ENCODE peak calls at places on chromosome 1, in four cellular contexts. One of them, this sample, is unnamed.

GRCh38 chr1:74463301-74463988 is 49.0 kb downstream of the LRRC53 start:
- DNase-seq in NCI-H82: no peak
- DNase-seq in kidney glomerular epithelial cell: no peak
- DNase-seq in stimulated activated CD4-positive, alpha-beta T cell treated with anti-CD3 and anti-CD28 coated beads, Interleukin-2, amount 100 ng/mL, for 24 hours: no peak
- DNase-seq in this sample: no peak

GRCh38 chr1:99502400-99502799 is 143.5 kb upstream of the PALMD start:
- DNase-seq in NCI-H82: no peak
- DNase-seq in kidney glomerular epithelial cell: no peak
- DNase-seq in stimulated activated CD4-positive, alpha-beta T cell treated with anti-CD3 and anti-CD28 coated beads, Interleukin-2, amount 100 ng/mL, for 24 hours: no peak
- DNase-seq in this sample: no peak

GRCh38 chr1:7401814-7402547 is 369.1 kb upstream of the VAMP3 start:
- DNase-seq in NCI-H82: peak
- DNase-seq in kidney glomerular epithelial cell: peak
- DNase-seq in stimulated activated CD4-positive, alpha-beta T cell treated with anti-CD3 and anti-CD28 coated beads, Interleukin-2, amount 100 ng/mL, for 24 hours: no peak
- DNase-seq in this sample: no peak

GRCh38 chr1:40257313-40257687 is 736 bp upstream of the ZMPSTE24 start:
- DNase-seq in NCI-H82: no peak
- DNase-seq in kidney glomerular epithelial cell: peak
- DNase-seq in stimulated activated CD4-positive, alpha-beta T cell treated with anti-CD3 and anti-CD28 coated beads, Interleukin-2, amount 100 ng/mL, for 24 hours: no peak
- DNase-seq in this sample: no peak

GRCh38 chr1:231781887-231782286 is 155.3 kb downstream of the DISC1 start:
- DNase-seq in NCI-H82: no peak
- DNase-seq in kidney glomerular epithelial cell: no peak
- DNase-seq in stimulated activated CD4-positive, alpha-beta T cell treated with anti-CD3 and anti-CD28 coated beads, Interleukin-2, amount 100 ng/mL, for 24 hours: no peak
- DNase-seq in this sample: no peak

GRCh38 chr1:7218210-7218832 is 433.1 kb downstream of the CAMTA1 start:
- DNase-seq in NCI-H82: peak
- DNase-seq in kidney glomerular epithelial cell: peak
- DNase-seq in stimulated activated CD4-positive, alpha-beta T cell treated with anti-CD3 and anti-CD28 coated beads, Interleukin-2, amount 100 ng/mL, for 24 hours: peak
- DNase-seq in this sample: peak

GRCh38 chr1:2314297-2314802 is 77.0 kb downstream of the MORN1 start:
- DNase-seq in NCI-H82: peak
- DNase-seq in kidney glomerular epithelial cell: no peak
- DNase-seq in stimulated activated CD4-positive, alpha-beta T cell treated with anti-CD3 and anti-CD28 coated beads, Interleukin-2, amount 100 ng/mL, for 24 hours: no peak
- DNase-seq in this sample: no peak

GRCh38 chr1:197127513-197127912 is 19.0 kb downstream of the ASPM start:
- DNase-seq in NCI-H82: no peak
- DNase-seq in kidney glomerular epithelial cell: no peak
- DNase-seq in stimulated activated CD4-positive, alpha-beta T cell treated with anti-CD3 and anti-CD28 coated beads, Interleukin-2, amount 100 ng/mL, for 24 hours: no peak
- DNase-seq in this sample: no peak

GRCh38 chr1:184650177-184650866 is 104.3 kb downstream of the EDEM3 start:
- DNase-seq in NCI-H82: no peak
- DNase-seq in kidney glomerular epithelial cell: no peak
- DNase-seq in stimulated activated CD4-positive, alpha-beta T cell treated with anti-CD3 and anti-CD28 coated beads, Interleukin-2, amount 100 ng/mL, for 24 hours: no peak
- DNase-seq in this sample: peak

GRCh38 chr1:8389962-8390535 is 72.1 kb downstream of the SLC45A1 start:
- DNase-seq in NCI-H82: no peak
- DNase-seq in kidney glomerular epithelial cell: no peak
- DNase-seq in stimulated activated CD4-positive, alpha-beta T cell treated with anti-CD3 and anti-CD28 coated beads, Interleukin-2, amount 100 ng/mL, for 24 hours: no peak
- DNase-seq in this sample: no peak

GRCh38 chr1:53547321-53547720 is 88.1 kb downstream of the DMRTB1 start:
- DNase-seq in NCI-H82: no peak
- DNase-seq in kidney glomerular epithelial cell: no peak
- DNase-seq in stimulated activated CD4-positive, alpha-beta T cell treated with anti-CD3 and anti-CD28 coated beads, Interleukin-2, amount 100 ng/mL, for 24 hours: no peak
- DNase-seq in this sample: no peak

GRCh38 chr1:169200319-169200718 is 93.8 kb downstream of the ATP1B1 start:
- DNase-seq in NCI-H82: no peak
- DNase-seq in kidney glomerular epithelial cell: no peak
- DNase-seq in stimulated activated CD4-positive, alpha-beta T cell treated with anti-CD3 and anti-CD28 coated beads, Interleukin-2, amount 100 ng/mL, for 24 hours: no peak
- DNase-seq in this sample: no peak

GRCh38 chr1:180842052-180842451 is 70.6 kb upstream of the KIAA1614 start:
- DNase-seq in NCI-H82: no peak
- DNase-seq in kidney glomerular epithelial cell: peak
- DNase-seq in stimulated activated CD4-positive, alpha-beta T cell treated with anti-CD3 and anti-CD28 coated beads, Interleukin-2, amount 100 ng/mL, for 24 hours: no peak
- DNase-seq in this sample: no peak

GRCh38 chr1:2530501-2531361 is 668 bp upstream of the HES5 start:
- DNase-seq in NCI-H82: no peak
- DNase-seq in kidney glomerular epithelial cell: no peak
- DNase-seq in stimulated activated CD4-positive, alpha-beta T cell treated with anti-CD3 and anti-CD28 coated beads, Interleukin-2, amount 100 ng/mL, for 24 hours: no peak
- DNase-seq in this sample: no peak

This sample was measured in H1.